ENCODE peak calls at places on chromosomes 6 and 20, in four cellular contexts. C is K562, T is SK-N-SH, J is GM12878. K is an unnamed sample.

GRCh38 chr6:90003069-90003800 is 109.0 kb downstream of the GJA10 start:
- DNase-seq in J (no peak), C (no peak), T (no peak), K (no peak)

GRCh38 chr6:22708469-22708868 is 139.1 kb downstream of the HDGFL1 start:
- DNase-seq in J (no peak), T (no peak), C (no peak), K (no peak)

GRCh38 chr6:125154184-125155135 is 887 bp downstream of the TPD52L1 start:
- DNase-seq in C (peak), T (peak), J (no peak), K (peak)

GRCh38 chr6:4889701-4890100 is 113.5 kb downstream of the CDYL start:
- DNase-seq in C (no peak), T (no peak), J (no peak), K (no peak)

GRCh38 chr6:14828146-14828705 is 417.6 kb upstream of the JARID2 start:
- DNase-seq in J (no peak), C (no peak), T (no peak), K (no peak)

GRCh38 chr6:43334466-43335095 is 26.0 kb upstream of the CRIP3 start:
- DNase-seq in C (peak), J (no peak), T (peak), K (no peak)

GRCh38 chr20:46607191-46607848 is 43.9 kb downstream of the SLC13A3 start:
- DNase-seq in J (no peak), C (no peak), T (no peak), K (no peak)

GRCh38 chr6:19804362-19805145 is 32.6 kb upstream of the ID4 start:
- DNase-seq in J (no peak), T (peak), C (peak), K (peak)

GRCh38 chr6:4687989-4688947 is 87.9 kb upstream of the CDYL start:
- DNase-seq in J (no peak), T (no peak), C (peak), K (no peak)

GRCh38 chr6:16766043-16766521 is 4.8 kb upstream of the ATXN1 start:
- DNase-seq in J (no peak), T (no peak), C (no peak), K (no peak)

GRCh38 chr6:139778688-139779087 is 404.2 kb upstream of the CITED2 start:
- DNase-seq in J (no peak), T (no peak), C (no peak), K (no peak)

GRCh38 chr6:40848868-40849524 is 190.0 kb downstream of the UNC5CL start:
- DNase-seq in C (no peak), T (no peak), J (no peak), K (no peak)

GRCh38 chr6:40848038-40848437 is 191.0 kb downstream of the UNC5CL start:
- DNase-seq in C (no peak), T (no peak), J (no peak), K (no peak)

GRCh38 chr6:40844241-40844640 is 194.8 kb downstream of the UNC5CL start:
- DNase-seq in T (no peak), C (no peak), J (no peak), K (no peak)

GRCh38 chr6:40841721-40842120 is 197.3 kb downstream of the UNC5CL start:
- DNase-seq in C (no peak), T (no peak), J (no peak), K (no peak)

DNA sequence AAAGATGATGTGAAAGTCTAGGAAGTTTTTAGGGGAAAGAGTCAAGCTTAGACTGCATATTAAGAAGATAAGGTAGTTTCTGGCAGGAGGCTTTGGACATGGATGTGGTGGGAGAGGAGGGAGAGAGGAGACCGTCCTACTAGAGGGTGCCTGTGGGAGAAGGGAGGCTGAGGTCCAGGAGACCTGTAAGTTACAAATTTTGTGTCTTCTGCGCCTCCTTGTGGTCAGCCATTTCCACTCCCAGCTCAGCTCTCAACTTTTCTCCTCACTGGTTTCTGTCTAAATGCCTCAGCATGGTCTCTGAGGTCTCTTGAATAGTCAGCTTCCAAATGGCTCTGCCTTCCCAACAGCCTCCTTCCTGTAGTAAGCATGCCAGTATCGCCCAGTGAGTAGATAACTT is 193.4 kb downstream of the UNC5CL start:
- DNase-seq in T (no peak), J (no peak), C (peak), K (peak)
- TF ChIP-seq USF1 in T (no peak), J (no peak), C (no peak), K (no peak)

DNA sequence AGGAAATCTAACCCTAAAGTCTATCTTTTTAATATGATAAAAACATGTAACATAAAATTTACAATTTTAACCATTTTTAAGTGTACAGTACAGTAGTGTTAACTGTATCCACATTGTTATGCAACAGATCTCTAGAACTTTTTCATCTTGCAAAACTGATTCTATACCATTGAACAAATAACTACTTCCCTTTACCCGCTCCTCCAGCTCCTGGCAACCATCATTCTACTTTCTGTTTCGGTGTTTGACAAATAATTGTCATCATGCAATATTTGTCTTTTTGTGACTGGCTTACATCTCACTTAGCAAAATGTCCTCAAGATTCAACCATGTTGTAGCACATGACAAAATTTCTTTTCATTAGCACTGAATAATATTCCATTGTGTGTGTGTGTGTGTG is 203.2 kb downstream of the SIM1 start:
- DNase-seq in J (no peak), T (no peak), C (no peak), K (no peak)
- TF ChIP-seq USF1 in J (no peak), T (no peak), C (no peak), K (no peak)

GRCh38 chr20:4805663-4806449 is 84.1 kb downstream of the PRND start:
- DNase-seq in J (no peak), C (no peak), T (no peak), K (no peak)

GRCh38 chr20:4802522-4802921 is 80.8 kb downstream of the PRND start:
- DNase-seq in C (no peak), T (no peak), J (no peak), K (no peak)

GRCh38 chr20:4800676-4801449 is 79.2 kb downstream of the PRND start:
- DNase-seq in T (no peak), C (no peak), J (no peak), K (no peak)

GRCh38 chr20:4800131-4800530 is 78.4 kb downstream of the PRND start:
- DNase-seq in T (no peak), C (no peak), J (no peak), K (no peak)

DNA sequence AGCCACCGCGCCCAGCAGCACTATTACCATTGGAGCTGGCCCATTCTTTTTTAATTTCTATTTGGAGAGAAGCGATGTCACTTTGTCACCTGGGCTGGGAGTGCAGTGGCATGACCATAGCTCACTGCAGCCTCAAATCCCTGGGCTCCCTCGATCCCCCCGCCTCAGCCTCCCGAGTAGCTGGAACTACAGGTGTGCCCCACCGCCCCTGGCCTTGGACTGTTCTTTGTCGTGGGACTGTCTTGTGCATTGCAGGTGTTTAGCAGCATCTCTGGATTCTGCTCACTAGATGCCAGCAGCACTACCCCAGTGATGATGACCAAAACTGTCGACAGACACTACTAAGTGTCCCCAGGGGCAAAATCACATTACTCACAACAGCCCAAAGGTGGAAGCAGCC is 80.3 kb downstream of the PRND start:
- DNase-seq in C (no peak), T (no peak), J (no peak), K (no peak)
- TF ChIP-seq USF1 in C (no peak), T (no peak), J (no peak), K (no peak)

GRCh38 chr6:136762022-136762975 is 30.0 kb downstream of the MAP3K5 start:
- DNase-seq in C (no peak), T (no peak), J (no peak), K (no peak)
- TF ChIP-seq USF1 in C (no peak), T (no peak), J (no peak), K (no peak)